ENCODE peak calls at places on chromosome 18, in eight cellular contexts. One of them, this sample, is unnamed.

GRCh38 chr18:69528439-69528838 is 127.8 kb downstream of the DOK6 start:
- DNase-seq in C1 segment of cervical spinal cord: no peak
- DNase-seq in T-helper 9 cell: no peak
- DNase-seq in esophagus squamous epithelium: no peak
- DNase-seq in T-helper 1 cell: no peak
- DNase-seq in upper lobe of right lung: no peak
- DNase-seq in sigmoid colon: no peak
- DNase-seq in right atrium auricular region: no peak
- DNase-seq in this sample: peak

GRCh38 chr18:77096936-77097886 is 35.4 kb downstream of the MBP start:
- DNase-seq in C1 segment of cervical spinal cord: no peak
- DNase-seq in T-helper 9 cell: no peak
- DNase-seq in esophagus squamous epithelium: no peak
- DNase-seq in T-helper 1 cell: no peak
- DNase-seq in upper lobe of right lung: no peak
- DNase-seq in sigmoid colon: no peak
- DNase-seq in right atrium auricular region: no peak
- DNase-seq in this sample: no peak

GRCh38 chr18:36302676-36303075 is 5.2 kb downstream of the FHOD3 start:
- DNase-seq in C1 segment of cervical spinal cord: no peak
- DNase-seq in T-helper 9 cell: no peak
- DNase-seq in esophagus squamous epithelium: no peak
- DNase-seq in T-helper 1 cell: no peak
- DNase-seq in upper lobe of right lung: no peak
- DNase-seq in sigmoid colon: no peak
- DNase-seq in right atrium auricular region: no peak
- DNase-seq in this sample: peak

GRCh38 chr18:49849331-49850217 is 36.2 kb upstream of the ACAA2 start:
- DNase-seq in C1 segment of cervical spinal cord: no peak
- DNase-seq in T-helper 9 cell: no peak
- DNase-seq in esophagus squamous epithelium: no peak
- DNase-seq in T-helper 1 cell: no peak
- DNase-seq in upper lobe of right lung: peak
- DNase-seq in sigmoid colon: no peak
- DNase-seq in right atrium auricular region: peak
- DNase-seq in this sample: peak

GRCh38 chr18:75211721-75212625 is 1.4 kb downstream of the TSHZ1 start:
- DNase-seq in C1 segment of cervical spinal cord: no peak
- DNase-seq in T-helper 9 cell: peak
- DNase-seq in esophagus squamous epithelium: no peak
- DNase-seq in T-helper 1 cell: no peak
- DNase-seq in upper lobe of right lung: peak
- DNase-seq in sigmoid colon: peak
- DNase-seq in right atrium auricular region: no peak
- DNase-seq in this sample: peak

GRCh38 chr18:48994044-48994651 is 43.4 kb upstream of the SMAD7 start:
- DNase-seq in C1 segment of cervical spinal cord: no peak
- DNase-seq in T-helper 9 cell: no peak
- DNase-seq in esophagus squamous epithelium: no peak
- DNase-seq in T-helper 1 cell: no peak
- DNase-seq in upper lobe of right lung: no peak
- DNase-seq in sigmoid colon: no peak
- DNase-seq in right atrium auricular region: peak
- DNase-seq in this sample: peak

GRCh38 chr18:60090170-60090569 is 190.4 kb downstream of the PMAIP1 start:
- DNase-seq in C1 segment of cervical spinal cord: no peak
- DNase-seq in T-helper 9 cell: no peak
- DNase-seq in esophagus squamous epithelium: no peak
- DNase-seq in T-helper 1 cell: no peak
- DNase-seq in upper lobe of right lung: no peak
- DNase-seq in sigmoid colon: no peak
- DNase-seq in right atrium auricular region: no peak
- DNase-seq in this sample: no peak

GRCh38 chr18:5214583-5215351 is 17.7 kb upstream of the AKAIN1 start:
- DNase-seq in C1 segment of cervical spinal cord: no peak
- DNase-seq in T-helper 9 cell: no peak
- DNase-seq in esophagus squamous epithelium: no peak
- DNase-seq in T-helper 1 cell: no peak
- DNase-seq in upper lobe of right lung: no peak
- DNase-seq in sigmoid colon: no peak
- DNase-seq in right atrium auricular region: no peak
- DNase-seq in this sample: no peak

GRCh38 chr18:2070636-2071035 is 500.7 kb downstream of the METTL4 start:
- DNase-seq in C1 segment of cervical spinal cord: no peak
- DNase-seq in T-helper 9 cell: no peak
- DNase-seq in esophagus squamous epithelium: no peak
- DNase-seq in T-helper 1 cell: no peak
- DNase-seq in upper lobe of right lung: no peak
- DNase-seq in sigmoid colon: no peak
- DNase-seq in right atrium auricular region: no peak
- DNase-seq in this sample: no peak

GRCh38 chr18:55998071-55998522 is 410.1 kb upstream of the TCF4 start:
- DNase-seq in C1 segment of cervical spinal cord: peak
- DNase-seq in T-helper 9 cell: no peak
- DNase-seq in esophagus squamous epithelium: no peak
- DNase-seq in T-helper 1 cell: no peak
- DNase-seq in upper lobe of right lung: no peak
- DNase-seq in sigmoid colon: no peak
- DNase-seq in right atrium auricular region: no peak
- DNase-seq in this sample: peak

GRCh38 chr18:39602112-39602511 is 2036.5 kb upstream of the CELF4 start:
- DNase-seq in C1 segment of cervical spinal cord: no peak
- DNase-seq in T-helper 9 cell: no peak
- DNase-seq in esophagus squamous epithelium: no peak
- DNase-seq in T-helper 1 cell: no peak
- DNase-seq in upper lobe of right lung: no peak
- DNase-seq in sigmoid colon: no peak
- DNase-seq in right atrium auricular region: no peak
- DNase-seq in this sample: no peak

GRCh38 chr18:50590625-50591024 is 30.7 kb downstream of the MAPK4 start:
- DNase-seq in C1 segment of cervical spinal cord: no peak
- DNase-seq in T-helper 9 cell: no peak
- DNase-seq in esophagus squamous epithelium: no peak
- DNase-seq in T-helper 1 cell: no peak
- DNase-seq in upper lobe of right lung: no peak
- DNase-seq in sigmoid colon: no peak
- DNase-seq in right atrium auricular region: no peak
- DNase-seq in this sample: no peak

GRCh38 chr18:55095579-55095978 is 136.3 kb upstream of the CCDC68 start:
- DNase-seq in C1 segment of cervical spinal cord: no peak
- DNase-seq in T-helper 9 cell: no peak
- DNase-seq in esophagus squamous epithelium: no peak
- DNase-seq in T-helper 1 cell: no peak
- DNase-seq in upper lobe of right lung: no peak
- DNase-seq in sigmoid colon: no peak
- DNase-seq in right atrium auricular region: no peak
- DNase-seq in this sample: no peak

GRCh38 chr18:68394705-68395104 is 320.2 kb downstream of the TMX3 start:
- DNase-seq in C1 segment of cervical spinal cord: no peak
- DNase-seq in T-helper 9 cell: no peak
- DNase-seq in esophagus squamous epithelium: no peak
- DNase-seq in T-helper 1 cell: no peak
- DNase-seq in upper lobe of right lung: no peak
- DNase-seq in sigmoid colon: no peak
- DNase-seq in right atrium auricular region: no peak
- DNase-seq in this sample: peak

GRCh38 chr18:41331661-41332060 is 623.4 kb upstream of the PIK3C3 start:
- DNase-seq in C1 segment of cervical spinal cord: no peak
- DNase-seq in T-helper 9 cell: no peak
- DNase-seq in esophagus squamous epithelium: no peak
- DNase-seq in T-helper 1 cell: no peak
- DNase-seq in upper lobe of right lung: no peak
- DNase-seq in sigmoid colon: no peak
- DNase-seq in right atrium auricular region: no peak
- DNase-seq in this sample: no peak

GRCh38 chr18:60895181-60895580 is 438.0 kb upstream of the CDH20 start:
- DNase-seq in C1 segment of cervical spinal cord: no peak
- DNase-seq in T-helper 9 cell: no peak
- DNase-seq in esophagus squamous epithelium: no peak
- DNase-seq in T-helper 1 cell: no peak
- DNase-seq in upper lobe of right lung: no peak
- DNase-seq in sigmoid colon: no peak
- DNase-seq in right atrium auricular region: no peak
- DNase-seq in this sample: peak

GRCh38 chr18:68660355-68661183 is 54.3 kb downstream of the TMX3 start:
- DNase-seq in C1 segment of cervical spinal cord: no peak
- DNase-seq in T-helper 9 cell: no peak
- DNase-seq in esophagus squamous epithelium: no peak
- DNase-seq in T-helper 1 cell: no peak
- DNase-seq in upper lobe of right lung: no peak
- DNase-seq in sigmoid colon: no peak
- DNase-seq in right atrium auricular region: no peak
- DNase-seq in this sample: peak

GRCh38 chr18:22613058-22613690 is 195.5 kb upstream of the CTAGE1 start:
- DNase-seq in C1 segment of cervical spinal cord: no peak
- DNase-seq in T-helper 9 cell: no peak
- DNase-seq in esophagus squamous epithelium: no peak
- DNase-seq in T-helper 1 cell: no peak
- DNase-seq in upper lobe of right lung: peak
- DNase-seq in sigmoid colon: no peak
- DNase-seq in right atrium auricular region: no peak
- DNase-seq in this sample: no peak

GRCh38 chr18:68244786-68245185 is 470.1 kb downstream of the TMX3 start:
- DNase-seq in C1 segment of cervical spinal cord: no peak
- DNase-seq in T-helper 9 cell: no peak
- DNase-seq in esophagus squamous epithelium: no peak
- DNase-seq in T-helper 1 cell: no peak
- DNase-seq in upper lobe of right lung: no peak
- DNase-seq in sigmoid colon: no peak
- DNase-seq in right atrium auricular region: no peak
- DNase-seq in this sample: peak

GRCh38 chr18:49055787-49056186 is 105.0 kb upstream of the SMAD7 start:
- DNase-seq in C1 segment of cervical spinal cord: no peak
- DNase-seq in T-helper 9 cell: no peak
- DNase-seq in esophagus squamous epithelium: no peak
- DNase-seq in T-helper 1 cell: no peak
- DNase-seq in upper lobe of right lung: peak
- DNase-seq in sigmoid colon: peak
- DNase-seq in right atrium auricular region: peak
- DNase-seq in this sample: peak

GRCh38 chr18:23257686-23258565 is 122.6 kb downstream of the CABLES1 start:
- DNase-seq in C1 segment of cervical spinal cord: no peak
- DNase-seq in T-helper 9 cell: no peak
- DNase-seq in esophagus squamous epithelium: no peak
- DNase-seq in T-helper 1 cell: no peak
- DNase-seq in upper lobe of right lung: no peak
- DNase-seq in sigmoid colon: no peak
- DNase-seq in right atrium auricular region: peak
- DNase-seq in this sample: peak

GRCh38 chr18:76495435-76496199 is 575 bp upstream of the ZNF516 start:
- DNase-seq in C1 segment of cervical spinal cord: no peak
- DNase-seq in T-helper 9 cell: no peak
- DNase-seq in esophagus squamous epithelium: no peak
- DNase-seq in T-helper 1 cell: no peak
- DNase-seq in upper lobe of right lung: no peak
- DNase-seq in sigmoid colon: peak
- DNase-seq in right atrium auricular region: no peak
- DNase-seq in this sample: peak

GRCh38 chr18:58026857-58027256 is 17.2 kb upstream of the NEDD4L start:
- DNase-seq in C1 segment of cervical spinal cord: no peak
- DNase-seq in T-helper 9 cell: no peak
- DNase-seq in esophagus squamous epithelium: no peak
- DNase-seq in T-helper 1 cell: no peak
- DNase-seq in upper lobe of right lung: no peak
- DNase-seq in sigmoid colon: no peak
- DNase-seq in right atrium auricular region: no peak
- DNase-seq in this sample: no peak

GRCh38 chr18:56661414-56662101 is 10.4 kb downstream of the WDR7 start:
- DNase-seq in C1 segment of cervical spinal cord: no peak
- DNase-seq in T-helper 9 cell: no peak
- DNase-seq in esophagus squamous epithelium: no peak
- DNase-seq in T-helper 1 cell: no peak
- DNase-seq in upper lobe of right lung: no peak
- DNase-seq in sigmoid colon: no peak
- DNase-seq in right atrium auricular region: no peak
- DNase-seq in this sample: no peak

GRCh38 chr18:24802439-24802838 is 342.0 kb downstream of the HRH4 start:
- DNase-seq in C1 segment of cervical spinal cord: no peak
- DNase-seq in T-helper 9 cell: no peak
- DNase-seq in esophagus squamous epithelium: no peak
- DNase-seq in T-helper 1 cell: no peak
- DNase-seq in upper lobe of right lung: no peak
- DNase-seq in sigmoid colon: no peak
- DNase-seq in right atrium auricular region: no peak
- DNase-seq in this sample: no peak

GRCh38 chr18:36153203-36153602 is 23.5 kb downstream of the ELP2 start:
- DNase-seq in C1 segment of cervical spinal cord: no peak
- DNase-seq in T-helper 9 cell: no peak
- DNase-seq in esophagus squamous epithelium: no peak
- DNase-seq in T-helper 1 cell: no peak
- DNase-seq in upper lobe of right lung: no peak
- DNase-seq in sigmoid colon: no peak
- DNase-seq in right atrium auricular region: no peak
- DNase-seq in this sample: peak

GRCh38 chr18:48230459-48231113 is 178.6 kb downstream of the ZBTB7C start:
- DNase-seq in C1 segment of cervical spinal cord: no peak
- DNase-seq in T-helper 9 cell: no peak
- DNase-seq in esophagus squamous epithelium: no peak
- DNase-seq in T-helper 1 cell: no peak
- DNase-seq in upper lobe of right lung: peak
- DNase-seq in sigmoid colon: no peak
- DNase-seq in right atrium auricular region: peak
- DNase-seq in this sample: peak

GRCh38 chr18:27713037-27713726 is 463.7 kb downstream of the CDH2 start:
- DNase-seq in C1 segment of cervical spinal cord: no peak
- DNase-seq in T-helper 9 cell: no peak
- DNase-seq in esophagus squamous epithelium: no peak
- DNase-seq in T-helper 1 cell: no peak
- DNase-seq in upper lobe of right lung: no peak
- DNase-seq in sigmoid colon: no peak
- DNase-seq in right atrium auricular region: no peak
- DNase-seq in this sample: no peak

GRCh38 chr18:26309283-26309682 is 83.0 kb downstream of the TAF4B start:
- DNase-seq in C1 segment of cervical spinal cord: no peak
- DNase-seq in T-helper 9 cell: no peak
- DNase-seq in esophagus squamous epithelium: no peak
- DNase-seq in T-helper 1 cell: no peak
- DNase-seq in upper lobe of right lung: no peak
- DNase-seq in sigmoid colon: no peak
- DNase-seq in right atrium auricular region: no peak
- DNase-seq in this sample: peak

GRCh38 chr18:75067996-75068645 is 140.8 kb downstream of the PTGR3 start:
- DNase-seq in C1 segment of cervical spinal cord: no peak
- DNase-seq in T-helper 9 cell: no peak
- DNase-seq in esophagus squamous epithelium: no peak
- DNase-seq in T-helper 1 cell: no peak
- DNase-seq in upper lobe of right lung: no peak
- DNase-seq in sigmoid colon: peak
- DNase-seq in right atrium auricular region: no peak
- DNase-seq in this sample: no peak

GRCh38 chr18:65436430-65436829 is 314.4 kb upstream of the CDH7 start:
- DNase-seq in C1 segment of cervical spinal cord: no peak
- DNase-seq in T-helper 9 cell: no peak
- DNase-seq in esophagus squamous epithelium: no peak
- DNase-seq in T-helper 1 cell: no peak
- DNase-seq in upper lobe of right lung: no peak
- DNase-seq in sigmoid colon: no peak
- DNase-seq in right atrium auricular region: no peak
- DNase-seq in this sample: no peak

GRCh38 chr18:23380001-23380550 is 73.0 kb upstream of the RIOK3 start:
- DNase-seq in C1 segment of cervical spinal cord: no peak
- DNase-seq in T-helper 9 cell: no peak
- DNase-seq in esophagus squamous epithelium: no peak
- DNase-seq in T-helper 1 cell: no peak
- DNase-seq in upper lobe of right lung: peak
- DNase-seq in sigmoid colon: no peak
- DNase-seq in right atrium auricular region: no peak
- DNase-seq in this sample: peak

GRCh38 chr18:63604791-63605567 is 17.8 kb downstream of the SERPINB13 start:
- DNase-seq in C1 segment of cervical spinal cord: no peak
- DNase-seq in T-helper 9 cell: no peak
- DNase-seq in esophagus squamous epithelium: no peak
- DNase-seq in T-helper 1 cell: no peak
- DNase-seq in upper lobe of right lung: no peak
- DNase-seq in sigmoid colon: no peak
- DNase-seq in right atrium auricular region: no peak
- DNase-seq in this sample: peak

GRCh38 chr18:79604205-79604912 is 75.2 kb upstream of the CTDP1 start:
- DNase-seq in C1 segment of cervical spinal cord: no peak
- DNase-seq in T-helper 9 cell: no peak
- DNase-seq in esophagus squamous epithelium: no peak
- DNase-seq in T-helper 1 cell: no peak
- DNase-seq in upper lobe of right lung: peak
- DNase-seq in sigmoid colon: peak
- DNase-seq in right atrium auricular region: no peak
- DNase-seq in this sample: no peak